ENCODE peak calls at places on chromosomes 16 and 17, in ten cellular contexts. D is A549, S is IMR-90, I is heart right ventricle, J is HCT116, G is DND-41, E is right atrium auricular region, L is pancreas, M is cardiac muscle cell, A is transverse colon. K is an unnamed sample.

GRCh38 chr16:35185366-35186044 is 1726.1 kb downstream of the TP53TG3F start:
- DNase-seq in D (no peak), S (no peak), I (no peak), J (no peak), G (no peak), E (no peak), L (no peak), M (no peak), A (no peak), K (no peak)

GRCh38 chr17:58267347-58268324 is 13.1 kb downstream of the MPO start:
- DNase-seq in D (no peak), S (no peak), I (no peak), J (no peak), G (no peak), E (peak; percentile 36), L (no peak), M (no peak), A (no peak), K (no peak)

GRCh38 chr16:1601031-1601430 is 10.8 kb downstream of the IFT140 start:
- DNase-seq in D (no peak), S (no peak), I (no peak), J (no peak), G (no peak), E (no peak), L (no peak), M (no peak), A (no peak), K (no peak)

GRCh38 chr16:81464279-81464678 is 19.7 kb downstream of the CMIP start:
- DNase-seq in D (no peak), S (no peak), I (no peak), J (no peak), G (no peak), E (no peak), L (no peak), M (no peak), A (no peak), K (no peak)

GRCh38 chr17:17669851-17670232 is 11.4 kb upstream of the RAI1 start:
- DNase-seq in D (no peak), S (no peak), I (no peak), J (no peak), G (no peak), E (no peak), L (no peak), M (no peak), A (no peak), K (no peak)

GRCh38 chr16:60686824-60687223 is 1349.4 kb downstream of the CDH8 start:
- DNase-seq in D (no peak), S (no peak), I (no peak), J (no peak), G (no peak), E (no peak), L (no peak), M (no peak), A (no peak), K (no peak)

GRCh38 chr17:37299257-37299985 is 76.4 kb upstream of the C17orf78 start:
- DNase-seq in D (no peak), S (no peak), I (no peak), J (no peak), G (no peak), E (no peak), L (no peak), M (no peak), A (no peak), K (no peak)

GRCh38 chr16:4613636-4614570 is 785 bp downstream of the UBALD1 start:
- DNase-seq in D (no peak), S (peak; percentile 48), I (peak; percentile 43), J (no peak), G (peak; percentile 45), E (no peak), L (peak; percentile 55), M (peak; percentile 70), A (peak; percentile 28), K (no peak)

GRCh38 chr16:53091508-53092211 is 36.9 kb downstream of the CHD9 start:
- DNase-seq in D (no peak), S (peak; percentile 92), I (peak; percentile 60), J (no peak), G (no peak), E (peak; percentile 75), L (no peak), M (peak; percentile 23), A (peak; percentile 42), K (peak; percentile 69)

GRCh38 chr16:70705056-70705455 is 19.2 kb upstream of the MTSS2 start:
- DNase-seq in D (no peak), S (peak; percentile 47), I (no peak), J (no peak), G (no peak), E (no peak), L (no peak), M (no peak), A (no peak), K (no peak)
- H3K4me1 ChIP-seq in D (peaks cover 71% of the 10 kb centered on the region), S (peaks cover 65% of the 10 kb centered on the region), I (peaks cover 77% of the 10 kb centered on the region), J (peaks cover 37% of the 10 kb centered on the region), G (no peaks in the 10 kb centered on the region), E (peaks cover 76% of the 10 kb centered on the region), L (no peaks in the 10 kb centered on the region), M (peaks cover 38% of the 10 kb centered on the region), A (peaks cover 42% of the 10 kb centered on the region), K (peaks cover 31% of the 10 kb centered on the region)

GRCh38 chr16:89920723-89921122 is 2.1 kb downstream of the MC1R start:
- DNase-seq in D (no peak), S (peak; percentile 47), I (no peak), J (no peak), G (no peak), E (no peak), L (no peak), M (no peak), A (no peak), K (no peak)

GRCh38 chr16:89921699-89922476 is 1.3 kb upstream of the TUBB3 start:
- DNase-seq in D (peak; percentile 90), S (peak; percentile 94), I (peak; percentile 81), J (peak; percentile 78), G (no peak), E (peak; percentile 92), L (peak; percentile 51), M (peak; percentile 50), A (peak; percentile 59), K (peak; percentile 73)

GRCh38 chr16:89919535-89920406 is 1.1 kb downstream of the MC1R start:
- DNase-seq in D (no peak), S (no peak), I (no peak), J (no peak), G (no peak), E (no peak), L (no peak), M (no peak), A (no peak), K (no peak)

GRCh38 chr16:89922477-89922883 is 662 bp upstream of the TUBB3 start:
- DNase-seq in D (peak; percentile 83), S (peak; percentile 91), I (peak; percentile 68), J (peak; percentile 82), G (no peak), E (peak; percentile 93), L (peak; percentile 54), M (peak; percentile 30), A (peak; percentile 66), K (peak; percentile 72)

DNA sequence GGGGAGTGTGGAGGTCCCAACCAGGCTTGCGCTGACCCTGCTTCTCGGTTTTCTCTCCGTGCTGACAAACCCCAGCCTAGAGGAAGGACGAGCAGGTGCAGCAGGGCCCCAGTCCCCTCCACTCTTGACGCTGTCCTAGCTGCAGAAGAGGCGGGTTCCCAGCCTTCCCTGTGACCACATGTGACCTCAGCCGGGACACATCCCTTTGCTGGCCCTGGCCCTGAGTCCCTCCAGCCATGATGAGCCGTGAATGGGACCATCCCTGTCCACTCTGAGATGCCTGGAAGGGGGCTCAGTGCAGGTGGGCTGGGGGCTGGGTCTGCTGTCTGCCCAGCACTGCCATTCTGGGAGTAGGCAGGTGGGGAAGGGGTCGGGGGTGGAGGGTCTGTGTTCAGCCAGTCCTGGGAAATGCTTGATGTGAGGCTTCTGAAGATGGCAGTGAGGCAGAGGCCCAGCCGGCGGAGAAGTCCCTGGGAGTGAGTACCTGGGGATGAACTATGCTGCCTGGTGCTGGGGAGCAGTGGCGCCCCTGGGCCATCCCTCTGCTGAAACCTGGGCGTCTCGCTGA is 1.9 kb upstream of the TUBB3 start:
- DNase-seq in D (no peak), S (no peak), I (no peak), J (no peak), G (no peak), E (no peak), L (no peak), M (no peak), A (no peak), K (no peak)
- H3K27ac ChIP-seq in D (peak overlapping the region; percentile 99), S (peak overlapping the region; percentile 97), I (peak overlapping the region; percentile 88), J (peak overlapping the region; percentile 100), G (no peak overlapping the region), E (peak overlapping the region; percentile 92), L (no peak overlapping the region), M (no peak overlapping the region), A (peak overlapping the region; percentile 80), K (peak overlapping the region; percentile 0)

GRCh38 chr16:84237994-84238750 is 1.6 kb downstream of the KCNG4 start:
- DNase-seq in D (no peak), S (no peak), I (no peak), J (no peak), G (no peak), E (no peak), L (no peak), M (no peak), A (no peak), K (peak; percentile 57)

GRCh38 chr16:84239910-84240309 is at the start of gene KCNG4:
- DNase-seq in D (no peak), S (no peak), I (no peak), J (no peak), G (no peak), E (no peak), L (no peak), M (no peak), A (no peak), K (no peak)

GRCh38 chr16:84241778-84242177 is 2.0 kb upstream of the KCNG4 start:
- DNase-seq in D (no peak), S (no peak), I (no peak), J (no peak), G (no peak), E (no peak), L (no peak), M (no peak), A (no peak), K (no peak)

GRCh38 chr16:84240455-84240854 is 643 bp upstream of the KCNG4 start:
- DNase-seq in D (no peak), S (no peak), I (no peak), J (no peak), G (no peak), E (no peak), L (no peak), M (no peak), A (no peak), K (no peak)

GRCh38 chr16:84239186-84239790 is 524 bp downstream of the KCNG4 start:
- DNase-seq in D (no peak), S (peak; percentile 4), I (no peak), J (no peak), G (no peak), E (no peak), L (no peak), M (no peak), A (no peak), K (no peak)
- TF ChIP-seq CTCF in D (no peak), S (no peak), I (no peak), J (no peak), G (no peak), E (no peak), L (no peak), M (no peak), A (no peak), K (no peak)

DNA sequence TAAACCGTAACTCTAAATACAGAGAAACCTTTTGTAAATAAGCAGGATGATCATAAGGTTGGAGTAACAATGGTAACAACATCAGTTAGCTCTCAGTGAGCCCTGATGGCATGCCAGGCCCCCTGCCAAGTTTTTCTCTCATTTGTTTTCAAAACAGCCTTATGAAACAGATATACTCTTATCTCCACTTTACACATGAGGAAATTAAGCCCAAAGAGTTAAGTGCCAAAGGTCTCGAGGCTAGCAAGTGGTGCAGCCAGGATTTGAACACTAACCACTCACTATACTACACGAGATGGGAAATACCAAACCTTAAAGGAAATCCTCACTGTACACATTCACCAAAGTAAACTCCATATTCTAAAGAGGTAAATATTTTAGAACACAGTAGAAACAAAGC is 15.0 kb downstream of the USP31 start:
- DNase-seq in D (no peak), S (no peak), I (peak; percentile 58), J (no peak), G (no peak), E (no peak), L (no peak), M (no peak), A (peak; percentile 31), K (no peak)
- H3K4me1 ChIP-seq in D (peaks cover 18% of the 10 kb centered on the region), S (peaks cover 13% of the 10 kb centered on the region), I (peaks cover 59% of the 10 kb centered on the region), J (no peaks in the 10 kb centered on the region), G (no peaks in the 10 kb centered on the region), E (peaks cover 49% of the 10 kb centered on the region), L (no peaks in the 10 kb centered on the region), M (peaks cover under 1% of the 10 kb centered on the region), A (peaks cover 5% of the 10 kb centered on the region), K (peaks cover 6% of the 10 kb centered on the region)

K was measured in lung.